ENCODE peak calls at places on chromosomes 1 and 21, in ten cellular contexts. Q, E, C, F, W, U, P, Z, H and O are unnamed samples.

GRCh38 chr1:118110580-118110979 is 74.4 kb downstream of the SPAG17 start:
- DNase-seq in Q (no peak), E (no peak), C (no peak), F (no peak), W (no peak), U (no peak), P (no peak), Z (no peak), H (no peak), O (no peak)

GRCh38 chr1:206554833-206555472 is 47.6 kb downstream of the RASSF5 start:
- DNase-seq in Q (no peak), E (no peak), C (no peak), F (no peak), W (no peak), U (no peak), P (no peak), Z (no peak), H (no peak), O (no peak)

GRCh38 chr1:91697322-91698260 is 188.4 kb downstream of the TGFBR3 start:
- DNase-seq in Q (peak), E (peak), C (no peak), F (no peak), W (no peak), U (no peak), P (peak), Z (no peak), H (no peak), O (peak)

GRCh38 chr1:178565586-178565985 is 52.7 kb downstream of the TEX35 start:
- DNase-seq in Q (no peak), E (no peak), C (no peak), F (no peak), W (no peak), U (no peak), P (no peak), Z (no peak), H (no peak), O (no peak)

GRCh38 chr1:28887835-28888682 is 26.3 kb upstream of the EPB41 start:
- DNase-seq in Q (no peak), E (no peak), C (no peak), F (no peak), W (peak), U (no peak), P (no peak), Z (no peak), H (no peak), O (no peak)

GRCh38 chr21:41511858-41512257 is 3.9 kb upstream of the TMPRSS2 start:
- DNase-seq in Q (no peak), E (no peak), C (no peak), F (no peak), W (peak), U (no peak), P (no peak), Z (no peak), H (no peak), O (peak)

GRCh38 chr1:220732621-220733020 is 15.5 kb upstream of the MTARC2 start:
- DNase-seq in Q (no peak), E (no peak), C (no peak), F (no peak), W (no peak), U (no peak), P (no peak), Z (no peak), H (no peak), O (no peak)

GRCh38 chr1:235415008-235415904 is 48.0 kb downstream of the TBCE start:
- DNase-seq in Q (peak), E (peak), C (peak), F (peak), W (peak), U (peak), P (peak), Z (peak), H (peak), O (peak)

GRCh38 chr1:197521118-197521739 is 253.2 kb downstream of the CRB1 start:
- DNase-seq in Q (no peak), E (peak), C (peak), F (no peak), W (no peak), U (no peak), P (peak), Z (peak), H (peak), O (peak)

GRCh38 chr1:222310830-222311229 is 237.1 kb downstream of the HHIPL2 start:
- DNase-seq in Q (no peak), E (no peak), C (no peak), F (no peak), W (no peak), U (no peak), P (no peak), Z (no peak), H (no peak), O (no peak)

GRCh38 chr1:235468009-235468408 is 36.2 kb downstream of the B3GALNT2 start:
- DNase-seq in Q (no peak), E (no peak), C (no peak), F (no peak), W (no peak), U (no peak), P (no peak), Z (no peak), H (no peak), O (no peak)